ENCODE peak calls at places on chromosome 1, in seven cellular contexts. Q is stimulated activated CD4-positive, alpha-beta T cell treated with anti-CD3 and anti-CD28 coated beads, Interleukin-4, amount 100 ng/mL, for 48 hours; E is glutamatergic neuron; U is Calu3; K is MCF 10A; I is stimulated activated CD8-positive, alpha-beta memory T cell treated with anti-CD3 and anti-CD28 coated beads, Interleukin-2, amount 100 ng/mL, for 48 hours; D is GM23338. Y is an unnamed sample.

GRCh38 chr1:201885531-201886075 is 3.1 kb upstream of the SHISA4 start:
- DNase-seq in Q (no peak), I (no peak), U (peak), K (peak), E (no peak), D (no peak), Y (no peak)

GRCh38 chr1:190474010-190474409 is 3.7 kb downstream of the BRINP3 start:
- DNase-seq in D (no peak), E (no peak), I (no peak), K (no peak), U (no peak), Q (no peak), Y (no peak)

GRCh38 chr1:234724517-234725176 is 114.7 kb upstream of the IRF2BP2 start:
- DNase-seq in Q (peak), U (peak), D (no peak), E (no peak), K (no peak), I (no peak), Y (no peak)

GRCh38 chr1:93641527-93641926 is 40.1 kb downstream of the BCAR3 start:
- DNase-seq in E (no peak), K (no peak), U (no peak), Q (no peak), D (no peak), I (no peak), Y (no peak)

GRCh38 chr1:28306550-28306949 is 22.3 kb upstream of the MED18 start:
- DNase-seq in K (no peak), E (no peak), Q (no peak), U (no peak), I (no peak), D (no peak), Y (no peak)

GRCh38 chr1:4778056-4778455 is 123.6 kb downstream of the AJAP1 start:
- DNase-seq in Q (no peak), I (no peak), U (no peak), K (peak), D (no peak), E (no peak), Y (no peak)

GRCh38 chr1:208951908-208952307 is 631.6 kb upstream of the CAMK1G start:
- DNase-seq in D (no peak), E (no peak), K (no peak), U (no peak), Q (no peak), I (no peak), Y (no peak)

GRCh38 chr1:115929846-115930245 is 46.5 kb upstream of the SLC22A15 start:
- DNase-seq in D (no peak), E (no peak), Q (no peak), I (no peak), K (peak), U (no peak), Y (no peak)

GRCh38 chr1:89311757-89312156 is 39.1 kb upstream of the GBP5 start:
- DNase-seq in E (no peak), I (no peak), Q (no peak), D (no peak), U (peak), K (peak), Y (no peak)

GRCh38 chr1:110645962-110646735 is 28.6 kb downstream of the KCNA3 start:
- DNase-seq in D (no peak), E (no peak), I (no peak), K (peak), Q (no peak), U (no peak), Y (no peak)

GRCh38 chr1:22903113-22903512 is 69.6 kb downstream of the LACTBL1 start:
- DNase-seq in U (peak), E (no peak), K (no peak), Q (no peak), D (no peak), I (no peak), Y (no peak)

GRCh38 chr1:162868972-162869371 is 8.0 kb upstream of the CCDC190 start:
- DNase-seq in I (no peak), D (no peak), K (no peak), Q (no peak), U (no peak), E (no peak), Y (no peak)

GRCh38 chr1:217322834-217323233 is 308.1 kb downstream of the GPATCH2 start:
- DNase-seq in U (no peak), E (no peak), Q (no peak), I (no peak), D (no peak), K (no peak), Y (peak)

GRCh38 chr1:21492171-21492625 is 17.0 kb upstream of the ALPL start:
- DNase-seq in Q (no peak), K (no peak), U (no peak), E (no peak), D (no peak), I (no peak), Y (no peak)

GRCh38 chr1:212161231-212161781 is 123.9 kb upstream of the PPP2R5A start:
- DNase-seq in Q (no peak), E (no peak), D (no peak), K (peak), I (no peak), U (no peak), Y (no peak)

GRCh38 chr1:103129796-103130195 is 21.5 kb upstream of the COL11A1 start:
- DNase-seq in E (no peak), Q (no peak), U (no peak), D (no peak), I (no peak), K (no peak), Y (no peak)

GRCh38 chr1:33654267-33654832 is 181.9 kb downstream of the ZSCAN20 start:
- DNase-seq in E (peak), Q (no peak), K (peak), I (no peak), D (peak), U (peak), Y (no peak)

GRCh38 chr1:28056129-28056925 is 32.1 kb downstream of the EYA3 start:
- DNase-seq in U (no peak), Q (peak), E (no peak), I (peak), K (no peak), D (no peak), Y (peak)

GRCh38 chr1:7856345-7856744 is 3.5 kb upstream of the UTS2 start:
- DNase-seq in Q (no peak), E (no peak), U (no peak), K (no peak), D (peak), I (no peak), Y (peak)

GRCh38 chr1:192104852-192105251 is 53.4 kb upstream of the RGS18 start:
- DNase-seq in K (no peak), Q (no peak), U (no peak), E (no peak), D (no peak), I (no peak), Y (no peak)

GRCh38 chr1:37317870-37318431 is 156.4 kb upstream of the ZC3H12A start:
- DNase-seq in E (no peak), K (no peak), D (peak), I (no peak), Q (no peak), U (no peak), Y (no peak)

GRCh38 chr1:23224721-23225648 is 7.7 kb upstream of the HTR1D start:
- DNase-seq in Q (no peak), D (peak), I (no peak), U (no peak), E (peak), K (peak), Y (no peak)

GRCh38 chr1:212237651-212238050 is 47.6 kb upstream of the PPP2R5A start:
- DNase-seq in U (peak), Q (no peak), I (no peak), D (no peak), K (peak), E (no peak), Y (peak)

GRCh38 chr1:27686223-27686990 is 14.4 kb upstream of the IFI6 start:
- DNase-seq in E (no peak), D (peak), Q (no peak), K (no peak), U (peak), I (no peak), Y (no peak)

Y was measured in GM13976.